ENCODE peak calls at places on chromosomes 5 and 9, in four cellular contexts. One of them, this sample, is unnamed.

GRCh38 chr5:126107381-126107780 is 315.8 kb upstream of the GRAMD2B start:
- DNase-seq in heart left ventricle: no peak
- DNase-seq in astrocyte of the spinal cord: no peak
- DNase-seq in SJSA1: no peak
- DNase-seq in this sample: no peak

GRCh38 chr5:99587983-99588382 is 659.2 kb upstream of the CHD1 start:
- DNase-seq in SJSA1: no peak
- DNase-seq in astrocyte of the spinal cord: no peak
- DNase-seq in heart left ventricle: no peak
- DNase-seq in this sample: no peak

GRCh38 chr9:32603914-32604852 is 31.2 kb upstream of the NDUFB6 start:
- DNase-seq in SJSA1: no peak
- DNase-seq in heart left ventricle: no peak
- DNase-seq in astrocyte of the spinal cord: peak
- DNase-seq in this sample: peak

GRCh38 chr9:36457836-36458429 is 57.9 kb upstream of the RNF38 start:
- DNase-seq in SJSA1: no peak
- DNase-seq in heart left ventricle: no peak
- DNase-seq in astrocyte of the spinal cord: no peak
- DNase-seq in this sample: no peak

GRCh38 chr5:145681686-145682085 is 153.5 kb downstream of the PRELID2 start:
- DNase-seq in SJSA1: peak
- DNase-seq in astrocyte of the spinal cord: peak
- DNase-seq in heart left ventricle: no peak
- DNase-seq in this sample: peak

GRCh38 chr5:61563401-61563800 is 231.3 kb downstream of the ZSWIM6 start:
- DNase-seq in heart left ventricle: no peak
- DNase-seq in SJSA1: no peak
- DNase-seq in astrocyte of the spinal cord: no peak
- DNase-seq in this sample: peak

GRCh38 chr9:2255128-2255527 is 240.0 kb downstream of the SMARCA2 start:
- DNase-seq in astrocyte of the spinal cord: no peak
- DNase-seq in SJSA1: no peak
- DNase-seq in heart left ventricle: no peak
- DNase-seq in this sample: no peak

GRCh38 chr5:54581831-54582548 is 64.4 kb downstream of the SNX18 start:
- DNase-seq in SJSA1: no peak
- DNase-seq in heart left ventricle: no peak
- DNase-seq in astrocyte of the spinal cord: no peak
- DNase-seq in this sample: peak

GRCh38 chr5:64811050-64811640 is 42.4 kb downstream of the CWC27 start:
- DNase-seq in astrocyte of the spinal cord: peak
- DNase-seq in heart left ventricle: no peak
- DNase-seq in SJSA1: no peak
- DNase-seq in this sample: peak

GRCh38 chr9:101443358-101443757 is 7.8 kb upstream of the ALDOB start:
- DNase-seq in SJSA1: no peak
- DNase-seq in astrocyte of the spinal cord: no peak
- DNase-seq in heart left ventricle: peak
- DNase-seq in this sample: no peak

GRCh38 chr5:6785161-6785860 is 72.1 kb downstream of the TENT4A start:
- DNase-seq in SJSA1: no peak
- DNase-seq in heart left ventricle: no peak
- DNase-seq in astrocyte of the spinal cord: no peak
- DNase-seq in this sample: no peak

GRCh38 chr9:105264380-105264779 is 19.9 kb downstream of the SLC44A1 start:
- DNase-seq in SJSA1: no peak
- DNase-seq in astrocyte of the spinal cord: no peak
- DNase-seq in heart left ventricle: no peak
- DNase-seq in this sample: peak

GRCh38 chr5:138226917-138227316 is 13.8 kb upstream of the CDC23 start:
- DNase-seq in SJSA1: no peak
- DNase-seq in astrocyte of the spinal cord: no peak
- DNase-seq in heart left ventricle: no peak
- DNase-seq in this sample: no peak

GRCh38 chr5:116575635-116576042 is 1.0 kb upstream of the SEMA6A start:
- DNase-seq in SJSA1: no peak
- DNase-seq in heart left ventricle: no peak
- DNase-seq in astrocyte of the spinal cord: no peak
- DNase-seq in this sample: peak

GRCh38 chr5:16552666-16553343 is 64.0 kb downstream of the RETREG1 start:
- DNase-seq in heart left ventricle: peak
- DNase-seq in SJSA1: peak
- DNase-seq in astrocyte of the spinal cord: peak
- DNase-seq in this sample: peak

GRCh38 chr5:3597002-3597726 is 1.5 kb downstream of the IRX1 start:
- DNase-seq in SJSA1: no peak
- DNase-seq in heart left ventricle: no peak
- DNase-seq in astrocyte of the spinal cord: peak
- DNase-seq in this sample: no peak

GRCh38 chr5:131533844-131534243 is 101.2 kb downstream of the RAPGEF6 start:
- DNase-seq in SJSA1: no peak
- DNase-seq in heart left ventricle: no peak
- DNase-seq in astrocyte of the spinal cord: no peak
- DNase-seq in this sample: no peak

GRCh38 chr9:37028425-37029031 is 5.5 kb downstream of the PAX5 start:
- DNase-seq in heart left ventricle: no peak
- DNase-seq in SJSA1: no peak
- DNase-seq in astrocyte of the spinal cord: no peak
- DNase-seq in this sample: no peak

GRCh38 chr5:35133186-35133585 is 85.4 kb upstream of the AGXT2 start:
- DNase-seq in SJSA1: no peak
- DNase-seq in heart left ventricle: no peak
- DNase-seq in astrocyte of the spinal cord: no peak
- DNase-seq in this sample: no peak

GRCh38 chr9:135513351-135513846 is 7.8 kb upstream of the LCN1 start:
- DNase-seq in SJSA1: peak
- DNase-seq in astrocyte of the spinal cord: no peak
- DNase-seq in heart left ventricle: peak
- DNase-seq in this sample: no peak

GRCh38 chr9:107534510-107535078 is 45.0 kb upstream of the KLF4 start:
- DNase-seq in SJSA1: no peak
- DNase-seq in heart left ventricle: no peak
- DNase-seq in astrocyte of the spinal cord: no peak
- DNase-seq in this sample: no peak

GRCh38 chr9:1456301-1456999 is 406.3 kb downstream of the DMRT2 start:
- DNase-seq in SJSA1: no peak
- DNase-seq in astrocyte of the spinal cord: no peak
- DNase-seq in heart left ventricle: no peak
- DNase-seq in this sample: no peak

GRCh38 chr5:160423025-160423554 is 1.4 kb downstream of the PTTG1 start:
- DNase-seq in astrocyte of the spinal cord: no peak
- DNase-seq in heart left ventricle: no peak
- DNase-seq in SJSA1: no peak
- DNase-seq in this sample: no peak

GRCh38 chr5:73433982-73434342 is 14.6 kb downstream of the FOXD1 start:
- DNase-seq in astrocyte of the spinal cord: peak
- DNase-seq in heart left ventricle: no peak
- DNase-seq in SJSA1: no peak
- DNase-seq in this sample: peak

GRCh38 chr9:104144336-104144735 is 50.2 kb downstream of the SMC2 start:
- DNase-seq in SJSA1: no peak
- DNase-seq in heart left ventricle: no peak
- DNase-seq in astrocyte of the spinal cord: peak
- DNase-seq in this sample: peak

GRCh38 chr5:27598576-27598975 is 560.2 kb upstream of the CDH9 start:
- DNase-seq in SJSA1: no peak
- DNase-seq in astrocyte of the spinal cord: peak
- DNase-seq in heart left ventricle: no peak
- DNase-seq in this sample: peak

GRCh38 chr5:59810041-59810440 is 83.5 kb downstream of the PDE4D start:
- DNase-seq in heart left ventricle: peak
- DNase-seq in SJSA1: peak
- DNase-seq in astrocyte of the spinal cord: peak
- DNase-seq in this sample: peak

GRCh38 chr5:167839065-167839464 is 452.4 kb upstream of the WWC1 start:
- DNase-seq in astrocyte of the spinal cord: no peak
- DNase-seq in SJSA1: no peak
- DNase-seq in heart left ventricle: no peak
- DNase-seq in this sample: no peak

GRCh38 chr5:6737043-6737941 is 24.1 kb downstream of the TENT4A start:
- DNase-seq in astrocyte of the spinal cord: no peak
- DNase-seq in heart left ventricle: no peak
- DNase-seq in SJSA1: no peak
- DNase-seq in this sample: no peak

GRCh38 chr9:95075700-95076099 is 241.8 kb downstream of the FANCC start:
- DNase-seq in astrocyte of the spinal cord: no peak
- DNase-seq in SJSA1: no peak
- DNase-seq in heart left ventricle: no peak
- DNase-seq in this sample: no peak

GRCh38 chr5:39714036-39714698 is 289.4 kb upstream of the DAB2 start:
- DNase-seq in SJSA1: peak
- DNase-seq in heart left ventricle: no peak
- DNase-seq in astrocyte of the spinal cord: peak
- DNase-seq in this sample: peak

GRCh38 chr5:42636425-42636824 is 120.2 kb upstream of the CCDC152 start:
- DNase-seq in astrocyte of the spinal cord: no peak
- DNase-seq in heart left ventricle: no peak
- DNase-seq in SJSA1: no peak
- DNase-seq in this sample: peak

GRCh38 chr5:138542120-138542955 is 698 bp downstream of the ETF1 start:
- DNase-seq in heart left ventricle: no peak
- DNase-seq in SJSA1: peak
- DNase-seq in astrocyte of the spinal cord: no peak
- DNase-seq in this sample: no peak

GRCh38 chr9:132078369-132079356 is 1.0 kb downstream of the MED27 start:
- DNase-seq in heart left ventricle: no peak
- DNase-seq in SJSA1: no peak
- DNase-seq in astrocyte of the spinal cord: peak
- DNase-seq in this sample: peak

DNA sequence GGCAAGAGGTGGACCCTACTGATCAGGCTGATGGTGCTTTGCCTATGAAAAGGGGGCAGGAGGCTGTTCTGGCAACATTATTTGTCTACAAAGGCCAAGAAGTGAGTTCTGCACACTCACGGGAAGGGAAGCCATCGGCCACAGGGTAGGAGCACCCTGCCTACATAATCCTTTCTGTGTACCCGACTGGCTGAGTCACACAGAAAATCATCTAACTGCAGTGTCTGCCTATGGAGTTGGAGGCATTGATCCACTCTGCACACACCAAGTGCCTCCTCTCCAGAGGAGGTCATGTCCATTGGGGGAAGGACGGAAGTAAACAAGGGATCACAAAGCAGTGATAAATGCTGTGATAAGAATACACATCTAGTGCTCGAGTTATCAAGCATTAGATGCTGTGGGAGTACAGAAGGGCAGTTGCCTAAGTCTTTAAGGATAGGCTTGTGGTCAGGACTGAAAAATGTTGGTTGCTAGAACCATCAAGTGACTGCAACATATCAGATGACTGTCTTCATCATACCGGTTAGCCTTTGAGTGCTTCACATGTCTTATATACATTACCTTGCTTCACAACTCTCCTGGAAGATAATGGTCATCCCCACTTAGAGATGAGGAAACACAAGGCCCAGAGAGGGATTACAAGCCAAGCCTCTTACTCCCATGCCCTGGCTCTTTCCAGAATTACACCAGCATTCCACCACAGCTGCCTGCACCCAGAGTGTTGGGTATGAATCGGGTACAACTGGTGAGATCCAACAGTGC is 1.3 kb upstream of the SLC2A8 start:
- DNase-seq in astrocyte of the spinal cord: no peak
- DNase-seq in SJSA1: no peak
- DNase-seq in heart left ventricle: no peak
- DNase-seq in this sample: no peak
- H3K4me3 ChIP-seq in astrocyte of the spinal cord: no peak
- H3K4me3 ChIP-seq in SJSA1: no peak
- H3K4me3 ChIP-seq in heart left ventricle: peak
- H3K4me3 ChIP-seq in this sample: no peak

GRCh38 chr9:110971705-110972104 is 66.6 kb downstream of the LPAR1 start:
- DNase-seq in heart left ventricle: no peak
- DNase-seq in astrocyte of the spinal cord: no peak
- DNase-seq in SJSA1: no peak
- DNase-seq in this sample: no peak

GRCh38 chr9:110977259-110977709 is 61.0 kb downstream of the LPAR1 start:
- DNase-seq in SJSA1: no peak
- DNase-seq in heart left ventricle: no peak
- DNase-seq in astrocyte of the spinal cord: peak
- DNase-seq in this sample: peak

GRCh38 chr9:110975969-110976368 is 62.3 kb downstream of the LPAR1 start:
- DNase-seq in heart left ventricle: no peak
- DNase-seq in SJSA1: no peak
- DNase-seq in astrocyte of the spinal cord: no peak
- DNase-seq in this sample: no peak

GRCh38 chr9:110978516-110978915 is 59.8 kb downstream of the LPAR1 start:
- DNase-seq in SJSA1: no peak
- DNase-seq in heart left ventricle: no peak
- DNase-seq in astrocyte of the spinal cord: no peak
- DNase-seq in this sample: no peak

DNA sequence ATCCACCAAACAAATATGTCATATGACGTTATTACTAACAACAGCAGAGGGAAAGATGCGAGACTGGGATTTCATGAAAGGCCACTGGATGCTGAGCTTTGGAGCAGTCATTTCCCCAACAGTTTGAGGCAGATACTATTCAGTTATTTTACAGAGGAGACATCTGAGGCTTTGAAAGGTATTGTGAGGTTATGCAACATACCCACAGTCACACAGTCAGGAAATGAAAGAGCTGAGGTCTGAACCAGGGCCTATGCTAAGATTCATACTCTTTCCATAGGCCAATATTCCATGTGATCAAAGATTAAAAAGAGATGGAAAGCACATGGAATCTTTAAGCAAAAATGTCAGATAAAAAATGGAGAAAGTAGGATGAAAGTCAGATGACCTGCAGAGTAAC is 63.0 kb downstream of the LPAR1 start:
- DNase-seq in astrocyte of the spinal cord: no peak
- DNase-seq in SJSA1: no peak
- DNase-seq in heart left ventricle: no peak
- DNase-seq in this sample: peak
- H3K4me3 ChIP-seq in astrocyte of the spinal cord: no peak
- H3K4me3 ChIP-seq in SJSA1: no peak
- H3K4me3 ChIP-seq in heart left ventricle: no peak
- H3K4me3 ChIP-seq in this sample: no peak

GRCh38 chr5:963673-964531 is 44.7 kb upstream of the NKD2 start:
- DNase-seq in heart left ventricle: peak
- DNase-seq in astrocyte of the spinal cord: no peak
- DNase-seq in SJSA1: peak
- DNase-seq in this sample: peak
- H3K4me3 ChIP-seq in heart left ventricle: no peak
- H3K4me3 ChIP-seq in astrocyte of the spinal cord: no peak
- H3K4me3 ChIP-seq in SJSA1: no peak
- H3K4me3 ChIP-seq in this sample: no peak

DNA sequence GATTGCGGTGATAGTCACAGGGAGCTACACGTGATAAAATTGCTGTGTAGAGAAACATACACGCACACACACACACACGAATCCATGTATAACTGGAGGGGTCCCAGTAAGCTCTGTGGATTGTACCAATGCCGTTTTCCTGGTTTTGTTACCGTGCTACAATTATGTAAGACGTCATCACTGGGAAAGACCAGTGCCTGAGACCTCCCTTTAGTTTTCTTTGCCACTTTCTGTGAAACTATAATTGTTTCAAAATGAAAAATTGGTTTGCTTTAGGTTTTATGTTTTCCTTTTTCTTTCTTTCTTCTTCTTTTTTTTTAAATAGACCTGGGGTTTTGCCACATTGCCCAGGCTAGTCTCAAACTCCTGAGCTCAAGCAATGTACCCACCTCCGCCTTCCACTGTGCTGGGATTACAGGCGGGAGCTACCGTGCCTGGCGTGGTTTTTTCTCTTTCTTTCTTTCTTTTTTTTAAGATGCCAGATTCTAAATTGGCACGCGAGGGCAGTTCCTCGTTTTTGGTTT is 21.3 kb downstream of the OR2V2 start:
- DNase-seq in heart left ventricle: no peak
- DNase-seq in SJSA1: no peak
- DNase-seq in astrocyte of the spinal cord: no peak
- DNase-seq in this sample: no peak
- H3K4me3 ChIP-seq in heart left ventricle: no peak
- H3K4me3 ChIP-seq in SJSA1: no peak
- H3K4me3 ChIP-seq in astrocyte of the spinal cord: no peak
- H3K4me3 ChIP-seq in this sample: no peak